ENCODE peak calls at places on chromosome 11, in ten cellular contexts. C, Z, Y, G, T, L, X, H, V and A are unnamed samples.

GRCh38 chr11:30392221-30392784 is 69.4 kb downstream of the ARL14EP start:
- DNase-seq in C (no peak), Z (no peak), Y (no peak), G (peak), T (no peak), L (no peak), X (no peak), H (no peak), V (no peak), A (no peak)

GRCh38 chr11:103883291-103883690 is 153.1 kb upstream of the DDI1 start:
- DNase-seq in C (no peak), Z (no peak), Y (no peak), G (no peak), T (no peak), L (no peak), X (no peak), H (no peak), V (no peak), A (no peak)

GRCh38 chr11:111603633-111604130 is 1.4 kb downstream of the SIK2 start:
- DNase-seq in C (no peak), Z (no peak), Y (no peak), G (no peak), T (no peak), L (no peak), X (no peak), H (no peak), V (no peak), A (no peak)

GRCh38 chr11:46291441-46292143 is 14.1 kb downstream of the CREB3L1 start:
- DNase-seq in C (no peak), Z (no peak), Y (no peak), G (no peak), T (no peak), L (no peak), X (no peak), H (peak), V (no peak), A (no peak)

GRCh38 chr11:67254768-67255167 is 11.5 kb upstream of the GRK2 start:
- DNase-seq in C (no peak), Z (no peak), Y (no peak), G (no peak), T (no peak), L (no peak), X (no peak), H (no peak), V (no peak), A (no peak)

GRCh38 chr11:727281-727701 is 20.0 kb upstream of the TALDO1 start:
- DNase-seq in C (no peak), Z (no peak), Y (no peak), G (no peak), T (no peak), L (no peak), X (no peak), H (no peak), V (no peak), A (no peak)

GRCh38 chr11:62726156-62727006 is 876 bp downstream of the HNRNPUL2 start:
- DNase-seq in C (no peak), Z (no peak), Y (no peak), G (no peak), T (no peak), L (no peak), X (no peak), H (no peak), V (no peak), A (no peak)

GRCh38 chr11:126333142-126333541 is 22.3 kb upstream of the ST3GAL4 start:
- DNase-seq in C (no peak), Z (no peak), Y (no peak), G (no peak), T (no peak), L (no peak), X (no peak), H (no peak), V (no peak), A (no peak)

GRCh38 chr11:32053151-32053550 is 37.7 kb upstream of the RCN1 start:
- DNase-seq in C (no peak), Z (no peak), Y (no peak), G (no peak), T (no peak), L (no peak), X (no peak), H (no peak), V (no peak), A (no peak)

GRCh38 chr11:97832451-97832850 is 1188.3 kb upstream of the CNTN5 start:
- DNase-seq in C (no peak), Z (no peak), Y (no peak), G (no peak), T (no peak), L (no peak), X (no peak), H (no peak), V (no peak), A (no peak)

GRCh38 chr11:35796542-35796941 is 134.0 kb downstream of the TRIM44 start:
- DNase-seq in C (no peak), Z (no peak), Y (no peak), G (peak), T (no peak), L (no peak), X (no peak), H (no peak), V (no peak), A (no peak)

GRCh38 chr11:69295079-69295994 is 1.4 kb downstream of the MYEOV start:
- DNase-seq in C (no peak), Z (no peak), Y (no peak), G (no peak), T (no peak), L (no peak), X (no peak), H (no peak), V (no peak), A (no peak)

GRCh38 chr11:16920559-16920958 is 93.7 kb downstream of the PLEKHA7 start:
- DNase-seq in C (no peak), Z (no peak), Y (no peak), G (no peak), T (no peak), L (no peak), X (no peak), H (no peak), V (no peak), A (no peak)

GRCh38 chr11:65545853-65546216 is 12.3 kb downstream of the LTBP3 start:
- DNase-seq in C (no peak), Z (no peak), Y (no peak), G (no peak), T (no peak), L (no peak), X (no peak), H (peak), V (no peak), A (no peak)

GRCh38 chr11:16347928-16348685 is 8.2 kb downstream of the SOX6 start:
- DNase-seq in C (no peak), Z (no peak), Y (no peak), G (peak), T (no peak), L (no peak), X (peak), H (no peak), V (no peak), A (no peak)

GRCh38 chr11:129590753-129591475 is 215.3 kb downstream of the BARX2 start:
- DNase-seq in C (no peak), Z (no peak), Y (no peak), G (no peak), T (no peak), L (no peak), X (no peak), H (no peak), V (no peak), A (no peak)

GRCh38 chr11:129853508-129854228 is 38.0 kb downstream of the TMEM45B start:
- DNase-seq in C (peak), Z (no peak), Y (peak), G (peak), T (peak), L (peak), X (peak), H (peak), V (no peak), A (peak)

GRCh38 chr11:45333506-45333971 is 47.4 kb upstream of the SYT13 start:
- DNase-seq in C (no peak), Z (no peak), Y (peak), G (peak), T (no peak), L (no peak), X (peak), H (peak), V (no peak), A (no peak)

GRCh38 chr11:123325535-123325934 is 104.5 kb upstream of the GRAMD1B start:
- DNase-seq in C (no peak), Z (no peak), Y (no peak), G (peak), T (no peak), L (no peak), X (no peak), H (no peak), V (no peak), A (no peak)